ENCODE peak calls at places on chromosome 7, in eight cellular contexts. X is BJ; F is CD8-positive, alpha-beta T cell; S is left ventricle myocardium inferior; E is right lobe of liver; V is IMR-90; A is OCI-LY7; P is adrenal gland. L is an unnamed sample.

GRCh38 chr7:139644191-139644590 is 120.7 kb downstream of the CLEC2L start:
- DNase-seq in P (no peak), V (no peak), X (no peak), E (no peak), A (no peak), S (no peak), F (no peak), L (no peak)

GRCh38 chr7:134722786-134723322 is 56.6 kb upstream of the CALD1 start:
- DNase-seq in F (no peak), X (no peak), E (no peak), S (no peak), A (no peak), P (no peak), V (no peak), L (no peak)

GRCh38 chr7:69586315-69586714 is 12.0 kb upstream of the AUTS2 start:
- DNase-seq in E (no peak), S (no peak), A (no peak), V (no peak), F (no peak), P (no peak), X (no peak), L (no peak)

GRCh38 chr7:226281-226882 is 34.0 kb downstream of the FAM20C start:
- DNase-seq in P (peak; percentile 94), E (no peak), X (no peak), V (peak; percentile 72), S (no peak), F (no peak), A (no peak), L (no peak)

GRCh38 chr7:72709909-72710308 is 118.1 kb downstream of the TYW1B start:
- DNase-seq in V (peak; percentile 4), A (no peak), S (no peak), E (no peak), F (no peak), X (no peak), P (no peak), L (no peak)

GRCh38 chr7:136405931-136406777 is 429.0 kb upstream of the MTPN start:
- DNase-seq in A (peak; percentile 82), X (peak; percentile 1), P (peak; percentile 26), E (no peak), F (no peak), V (peak; percentile 53), S (no peak), L (no peak)

GRCh38 chr7:158386355-158386618 is 201.3 kb downstream of the PTPRN2 start:
- DNase-seq in S (no peak), P (no peak), X (no peak), F (no peak), A (no peak), V (no peak), E (no peak), L (no peak)

GRCh38 chr7:79339208-79339925 is 114.1 kb downstream of the MAGI2 start:
- DNase-seq in P (no peak), V (no peak), S (no peak), E (no peak), A (no peak), F (no peak), X (no peak), L (no peak)

GRCh38 chr7:17462059-17462695 is 163.7 kb downstream of the AHR start:
- DNase-seq in P (no peak), E (no peak), S (no peak), V (no peak), X (no peak), A (no peak), F (no peak), L (no peak)

GRCh38 chr7:98998821-98999725 is 120.7 kb downstream of the TRRAP start:
- DNase-seq in E (no peak), V (no peak), F (no peak), P (no peak), S (no peak), A (no peak), X (no peak), L (no peak)

GRCh38 chr7:151380199-151381082 is 29.4 kb downstream of the WDR86 start:
- DNase-seq in E (no peak), F (no peak), V (no peak), A (no peak), P (no peak), X (no peak), S (no peak), L (no peak)

GRCh38 chr7:100516135-100516812 is 22.7 kb upstream of the AGFG2 start:
- DNase-seq in X (peak; percentile 78), A (peak; percentile 74), F (peak; percentile 61), E (no peak), P (peak; percentile 17), V (peak; percentile 87), S (peak; percentile 38), L (peak; percentile 29)

GRCh38 chr7:98077762-98078161 is 28.9 kb upstream of the LMTK2 start:
- DNase-seq in F (no peak), A (no peak), V (no peak), E (no peak), X (no peak), S (no peak), P (no peak), L (no peak)

GRCh38 chr7:134480730-134481129 is 21.8 kb upstream of the AKR1B1 start:
- DNase-seq in X (no peak), S (no peak), V (peak; percentile 35), E (no peak), P (peak; percentile 76), F (no peak), A (no peak), L (no peak)

DNA sequence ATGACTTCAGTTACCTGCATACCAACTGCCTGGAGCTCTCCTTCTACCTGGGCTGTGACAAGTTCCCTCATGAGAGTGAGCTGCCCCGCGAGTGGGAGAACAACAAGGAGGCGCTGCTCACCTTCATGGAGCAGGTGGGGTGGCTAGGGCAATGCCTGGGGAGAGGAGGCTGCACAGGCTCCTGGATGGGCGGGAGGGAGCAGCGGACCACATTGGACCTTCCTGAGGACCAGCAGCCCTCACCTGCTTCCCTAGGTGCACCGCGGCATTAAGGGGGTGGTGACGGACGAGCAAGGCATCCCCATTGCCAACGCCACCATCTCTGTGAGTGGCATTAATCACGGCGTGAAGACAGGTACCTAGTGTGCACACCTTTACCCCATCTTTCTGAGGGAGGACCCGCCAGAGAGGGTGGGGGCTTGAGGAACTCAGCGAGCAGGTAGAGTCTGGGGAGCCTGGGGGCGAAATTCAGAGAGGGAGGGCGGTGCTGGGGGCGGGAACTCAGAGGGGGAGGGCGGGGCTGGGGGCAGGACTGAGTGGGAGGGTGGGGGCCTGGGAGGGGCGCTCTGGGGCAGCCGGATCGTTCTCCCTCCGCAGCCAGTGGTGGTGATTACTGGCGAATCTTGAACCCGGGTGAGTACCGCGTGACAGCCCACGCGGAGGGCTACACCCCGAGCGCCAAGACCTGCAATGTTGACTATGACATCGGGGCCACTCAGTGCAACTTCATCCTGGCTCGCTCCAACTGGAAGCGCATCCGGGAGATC is 9.0 kb downstream of the AEBP1 start:
- DNase-seq in F (no peak), S (no peak), A (no peak), X (no peak), V (no peak), E (no peak), P (no peak), L (no peak)
- H3K36me3 ChIP-seq in F (peaks cover 2% of the 10 kb centered on the region), S (peaks cover 29% of the 10 kb centered on the region), A (peaks cover 74% of the 10 kb centered on the region), X (peaks cover 52% of the 10 kb centered on the region), V (peaks cover 27% of the 10 kb centered on the region), E (no peaks in the 10 kb centered on the region), P (no peaks in the 10 kb centered on the region), L (peaks cover 29% of the 10 kb centered on the region)

DNA sequence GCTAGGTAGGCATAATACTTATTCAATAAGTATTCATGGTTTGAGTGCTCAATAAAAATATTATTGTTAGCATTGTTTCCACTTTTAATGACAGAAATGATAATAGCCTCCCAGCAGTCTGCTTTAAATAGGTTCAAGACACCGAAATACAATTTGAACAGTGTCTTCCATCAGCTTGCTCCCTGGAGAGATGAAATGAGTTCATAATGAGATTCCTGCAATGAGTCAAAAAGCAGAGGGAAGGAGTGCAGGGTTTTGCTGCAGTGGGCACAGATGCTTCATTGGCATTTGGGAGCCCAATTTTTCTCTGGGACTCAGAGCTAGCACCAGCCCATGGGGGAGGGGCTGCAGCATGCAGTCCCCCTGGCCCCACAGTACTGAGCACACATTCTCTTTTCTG is 32.6 kb upstream of the CHCHD3 start:
- DNase-seq in S (no peak), X (no peak), E (no peak), V (no peak), P (no peak), F (no peak), A (no peak), L (no peak)
- H3K36me3 ChIP-seq in S (no peaks in the 10 kb centered on the region), X (no peaks in the 10 kb centered on the region), E (no peaks in the 10 kb centered on the region), V (no peaks in the 10 kb centered on the region), P (no peaks in the 10 kb centered on the region), F (no peaks in the 10 kb centered on the region), A (no peaks in the 10 kb centered on the region), L (no peaks in the 10 kb centered on the region)

DNA sequence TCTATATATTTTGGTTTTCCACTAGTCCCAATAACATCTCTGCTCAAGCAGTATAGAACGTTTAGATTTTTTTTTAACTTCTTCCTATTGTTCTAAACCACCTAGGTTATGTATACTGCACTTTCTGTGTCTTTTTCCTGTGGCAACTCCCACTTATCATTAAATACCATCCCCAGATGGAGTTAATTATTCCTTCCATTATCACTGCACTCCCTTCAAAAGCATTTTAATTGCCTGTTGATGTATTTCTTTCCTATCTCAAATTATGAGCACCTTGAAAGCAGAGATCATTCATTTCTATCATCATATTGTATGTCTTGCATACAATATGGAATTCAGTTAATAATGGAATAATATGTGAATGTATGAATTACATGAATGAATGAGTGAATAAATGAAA is 148.0 kb downstream of the HGF start:
- DNase-seq in V (no peak), S (no peak), F (no peak), X (no peak), P (no peak), E (no peak), A (no peak), L (no peak)
- H3K36me3 ChIP-seq in V (no peaks in the 10 kb centered on the region), S (no peaks in the 10 kb centered on the region), F (no peaks in the 10 kb centered on the region), X (no peaks in the 10 kb centered on the region), P (no peaks in the 10 kb centered on the region), E (no peaks in the 10 kb centered on the region), A (no peaks in the 10 kb centered on the region), L (no peaks in the 10 kb centered on the region)

GRCh38 chr7:153406486-153406872 is 645.7 kb upstream of the DPP6 start:
- DNase-seq in V (no peak), S (no peak), E (no peak), X (no peak), F (no peak), P (no peak), A (no peak), L (no peak)
- H3K36me3 ChIP-seq in V (no peaks in the 10 kb centered on the region), S (no peaks in the 10 kb centered on the region), E (no peaks in the 10 kb centered on the region), X (no peaks in the 10 kb centered on the region), F (no peaks in the 10 kb centered on the region), P (no peaks in the 10 kb centered on the region), A (no peaks in the 10 kb centered on the region), L (no peaks in the 10 kb centered on the region)

DNA sequence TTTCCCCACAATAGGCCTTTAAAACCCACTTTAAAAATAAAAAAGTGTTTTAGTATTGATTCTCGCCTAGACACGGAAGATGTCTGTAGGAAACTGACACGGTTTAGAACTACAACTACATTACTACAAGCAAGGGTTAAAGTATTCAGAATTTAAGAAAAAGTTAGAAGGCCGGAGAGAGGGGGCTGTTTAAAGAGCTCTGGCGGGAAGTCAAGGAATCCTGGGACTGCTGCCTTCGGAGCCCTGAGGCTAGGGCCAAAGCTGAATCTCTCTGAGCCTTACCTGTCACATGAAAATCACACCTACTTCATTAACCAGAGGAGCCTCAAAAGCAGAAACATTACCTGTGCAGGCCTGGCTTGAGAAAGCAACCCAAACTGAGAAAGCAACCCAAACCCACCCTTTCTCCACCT is 11.9 kb upstream of the DLX6 start:
- DNase-seq in X (no peak), F (no peak), S (no peak), V (no peak), P (no peak), A (no peak), E (no peak), L (no peak)
- H3K36me3 ChIP-seq in X (no peaks in the 10 kb centered on the region), F (no peaks in the 10 kb centered on the region), S (no peaks in the 10 kb centered on the region), V (no peaks in the 10 kb centered on the region), P (no peaks in the 10 kb centered on the region), A (no peaks in the 10 kb centered on the region), E (no peaks in the 10 kb centered on the region), L (no peaks in the 10 kb centered on the region)